ENCODE peak calls at places on chromosomes 6 and 20, in eight cellular contexts. D is cardiac muscle cell; P is CD8-positive, alpha-beta T cell; V is breast epithelium; X is adrenal gland; S is esophagus squamous epithelium; F is HepG2; G is astrocyte. Y is an unnamed sample. For H3K27me3, the result is how much of the 10 kb centered on the place peaks cover.

GRCh38 chr6:167109661-167110060 is 13.2 kb upstream of the CCR6 start:
- DNase-seq in G (no peak), D (no peak), P (no peak), S (no peak), V (no peak), F (no peak), X (no peak), Y (no peak)

GRCh38 chr6:107447663-107448216 is 11.6 kb downstream of the PDSS2 start:
- DNase-seq in X (no peak), P (no peak), G (no peak), F (no peak), S (no peak), D (no peak), V (no peak), Y (no peak)

GRCh38 chr6:157840776-157841175 is 17.7 kb downstream of the SNX9 start:
- DNase-seq in D (no peak), S (no peak), G (peak), F (no peak), X (no peak), P (no peak), V (no peak), Y (no peak)

GRCh38 chr6:31495580-31495979 is 2.4 kb upstream of the MICB start:
- DNase-seq in D (no peak), P (no peak), G (peak), F (no peak), X (no peak), S (no peak), V (no peak), Y (no peak)

GRCh38 chr6:157233686-157234085 is 89.6 kb downstream of the TMEM242 start:
- DNase-seq in S (no peak), P (no peak), F (no peak), D (no peak), X (no peak), V (no peak), G (no peak), Y (no peak)

GRCh38 chr20:31717478-31717946 is 5.2 kb downstream of the BCL2L1 start:
- DNase-seq in X (no peak), G (no peak), D (no peak), F (no peak), V (no peak), P (peak), S (no peak), Y (no peak)

GRCh38 chr6:154766288-154766687 is 33.1 kb downstream of the SCAF8 start:
- DNase-seq in D (no peak), S (no peak), X (no peak), P (no peak), F (no peak), V (no peak), G (no peak), Y (no peak)

GRCh38 chr6:144349690-144350132 is 64.6 kb downstream of the UTRN start:
- DNase-seq in S (no peak), D (no peak), F (peak), X (no peak), V (no peak), G (peak), P (no peak), Y (no peak)

GRCh38 chr20:10369723-10370090 is 64.3 kb downstream of the MKKS start:
- DNase-seq in G (peak), V (no peak), X (no peak), F (no peak), D (no peak), S (no peak), P (no peak), Y (no peak)

GRCh38 chr6:90787411-90787810 is 200.5 kb upstream of the MAP3K7 start:
- DNase-seq in S (no peak), V (no peak), D (no peak), P (no peak), F (no peak), G (no peak), X (no peak), Y (no peak)

GRCh38 chr6:141764388-141764787 is 368.3 kb upstream of the GJE1 start:
- DNase-seq in D (no peak), G (no peak), P (no peak), X (no peak), V (no peak), F (no peak), S (no peak), Y (no peak)

GRCh38 chr20:64077094-64077493 is 2.2 kb downstream of the RGS19 start:
- DNase-seq in G (no peak), V (no peak), X (no peak), P (no peak), D (no peak), S (no peak), F (no peak), Y (peak)

GRCh38 chr6:109892451-109893435 is 85.4 kb upstream of the GPR6 start:
- DNase-seq in D (no peak), S (no peak), G (no peak), V (peak), P (no peak), X (no peak), F (no peak), Y (no peak)

GRCh38 chr6:155530219-155530834 is 74.7 kb upstream of the NOX3 start:
- DNase-seq in S (no peak), F (peak), D (peak), V (no peak), P (no peak), X (peak), G (peak), Y (no peak)

GRCh38 chr6:128807577-128807976 is 75.4 kb upstream of the LAMA2 start:
- DNase-seq in S (no peak), F (peak), D (peak), X (no peak), V (no peak), P (no peak), G (peak), Y (no peak)

GRCh38 chr6:4125500-4125899 is 9.9 kb downstream of the ECI2 start:
- DNase-seq in P (no peak), V (no peak), G (peak), X (no peak), D (no peak), F (no peak), S (no peak), Y (no peak)

GRCh38 chr6:11368760-11369159 is 136.3 kb upstream of the NEDD9 start:
- DNase-seq in P (no peak), X (no peak), V (no peak), D (no peak), G (no peak), S (no peak), F (no peak), Y (no peak)

GRCh38 chr20:36493801-36494114 is 47.6 kb upstream of the MYL9 start:
- DNase-seq in D (no peak), F (no peak), V (peak), G (peak), X (peak), P (no peak), S (no peak), Y (peak)

GRCh38 chr6:16415677-16416076 is 177.3 kb downstream of the GMPR start:
- DNase-seq in D (no peak), P (no peak), F (no peak), G (no peak), S (no peak), X (no peak), V (no peak), Y (no peak)

GRCh38 chr20:5608104-5608447 is 142.1 kb upstream of the SHLD1 start:
- DNase-seq in D (no peak), F (no peak), S (no peak), X (no peak), P (no peak), V (no peak), G (no peak), Y (no peak)

DNA sequence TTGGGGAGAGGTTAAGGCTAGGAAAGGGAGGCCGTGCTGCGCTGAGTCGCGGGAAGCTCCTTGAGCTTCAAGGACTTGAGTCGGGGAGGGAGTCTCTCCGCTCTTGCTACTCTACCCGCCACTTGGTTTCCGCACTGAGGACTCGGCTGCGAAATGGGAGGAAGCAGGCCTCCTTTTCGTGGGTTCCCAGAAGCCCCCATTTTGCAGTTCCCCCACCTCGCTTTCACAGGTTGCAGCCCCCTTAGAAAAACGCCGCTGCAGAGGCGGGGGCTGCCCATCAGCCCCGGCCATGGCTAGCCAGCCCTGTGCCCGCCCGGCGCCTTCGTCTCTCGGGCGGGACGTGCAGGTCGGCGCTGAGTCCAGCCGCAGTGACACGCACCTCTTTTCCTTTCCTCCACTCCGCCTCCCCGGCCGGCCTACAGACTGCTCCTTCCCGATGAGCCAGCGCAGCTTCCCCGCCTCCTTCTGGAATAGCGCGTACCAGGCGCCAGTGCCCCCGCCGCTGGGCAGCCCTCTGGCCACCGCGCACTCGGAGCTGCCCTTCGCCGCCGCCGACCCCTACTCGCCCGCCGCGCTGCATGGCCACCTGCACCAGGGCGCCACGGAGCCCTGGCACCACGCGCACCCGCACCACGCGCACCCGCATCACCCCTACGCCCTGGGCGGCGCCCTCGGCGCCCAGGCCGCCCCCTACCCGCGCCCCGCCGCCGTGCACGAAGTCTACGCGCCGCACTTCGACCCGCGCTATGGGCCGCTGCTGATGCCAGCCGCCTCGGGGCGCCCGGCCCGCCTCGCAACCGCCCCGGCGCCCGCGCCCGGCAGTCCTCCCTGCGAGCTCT is 5.0 kb downstream of the VGLL2 start:
- DNase-seq in V (no peak), S (no peak), P (no peak), D (peak), G (no peak), F (no peak), X (no peak), Y (no peak)
- H3K27me3 ChIP-seq in V (half or more), S (under half), P (under half), D (half or more), G (half or more), F (under half), X (half or more), Y (half or more)

GRCh38 chr6:25054469-25054868 is 118.7 kb upstream of the RIPOR2 start:
- DNase-seq in P (no peak), G (peak), V (no peak), F (no peak), X (no peak), D (no peak), S (no peak), Y (no peak)
- H3K27ac ChIP-seq in P (no peak), G (peak), V (peak), F (no peak), X (no peak), D (no peak), S (no peak), Y (no peak)

GRCh38 chr6:13741358-13741757 is 29.7 kb upstream of the RANBP9 start:
- DNase-seq in V (no peak), P (no peak), D (no peak), X (no peak), G (no peak), F (no peak), S (no peak), Y (no peak)

GRCh38 chr6:13743736-13744127 is 32.1 kb upstream of the RANBP9 start:
- DNase-seq in F (no peak), S (no peak), V (no peak), D (no peak), X (no peak), P (no peak), G (no peak), Y (no peak)

DNA sequence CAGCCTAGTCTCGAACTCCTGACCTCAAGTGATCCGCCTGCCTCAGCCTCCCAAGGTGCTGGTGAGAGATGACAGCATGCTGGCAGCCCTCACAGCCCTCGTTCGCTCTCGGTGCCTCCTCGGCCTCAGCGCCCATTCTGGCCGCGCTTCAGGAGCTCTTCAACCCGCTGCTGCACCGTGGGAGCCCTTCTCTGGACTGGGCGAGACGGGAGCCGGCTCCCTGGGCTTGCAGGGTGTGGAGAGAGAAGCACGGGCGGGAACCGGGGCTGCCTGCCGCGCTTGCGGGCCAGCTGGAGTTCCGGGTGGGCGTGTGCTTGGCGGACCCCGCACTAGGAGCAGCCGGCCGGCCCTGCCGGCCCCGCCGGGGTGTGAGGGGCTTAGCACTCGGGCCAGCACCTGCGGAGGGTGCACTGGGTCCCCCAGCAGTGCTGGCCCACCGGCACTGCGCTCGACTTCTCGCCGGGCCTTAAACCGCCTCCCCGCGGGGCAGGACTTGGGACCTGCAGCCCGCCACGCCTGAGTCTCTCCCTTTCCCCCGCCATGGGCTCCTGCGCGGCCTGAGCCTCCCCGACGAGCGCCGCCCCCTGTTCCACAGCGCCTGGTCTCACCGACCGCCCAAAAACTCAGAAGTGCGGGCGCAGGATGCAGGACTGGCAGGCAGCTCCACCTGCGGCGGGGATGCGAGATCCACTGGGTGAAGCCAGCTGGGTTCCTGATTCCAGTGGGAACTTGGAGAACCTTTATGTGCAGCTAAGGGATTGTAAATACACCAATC is 31.5 kb upstream of the RANBP9 start:
- DNase-seq in P (no peak), V (no peak), S (no peak), F (no peak), D (no peak), X (no peak), G (no peak), Y (no peak)
- H3K4me3 ChIP-seq in P (no peak), V (peak), S (peak), F (no peak), D (no peak), X (no peak), G (no peak), Y (no peak)

GRCh38 chr6:85166106-85166505 is 283.8 kb upstream of the NT5E start:
- DNase-seq in G (no peak), D (no peak), X (no peak), V (no peak), P (no peak), S (no peak), F (no peak), Y (no peak)

GRCh38 chr6:85169189-85169588 is 280.7 kb upstream of the NT5E start:
- DNase-seq in F (no peak), S (no peak), V (no peak), G (no peak), D (no peak), P (no peak), X (no peak), Y (no peak)

GRCh38 chr6:85168146-85168545 is 281.7 kb upstream of the NT5E start:
- DNase-seq in P (no peak), F (no peak), D (no peak), X (no peak), G (no peak), V (no peak), S (no peak), Y (no peak)

DNA sequence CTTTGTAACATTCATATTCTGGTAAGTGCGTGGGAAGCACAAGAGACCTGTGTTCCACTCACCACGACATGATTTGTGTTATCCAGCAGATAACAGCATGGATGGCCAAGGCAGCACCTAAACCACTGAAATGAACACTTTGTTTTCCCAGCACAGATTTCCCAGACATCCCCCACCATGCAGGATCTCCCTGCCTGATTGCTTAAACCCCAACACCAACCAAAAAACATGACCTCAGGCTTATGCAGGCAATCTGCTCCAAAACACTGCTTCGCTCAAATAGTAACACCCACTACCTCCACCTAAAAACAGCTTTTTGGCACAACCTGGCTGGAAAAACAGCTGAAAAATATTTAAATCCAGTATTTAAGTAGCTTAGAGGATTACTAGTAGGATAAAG is 286.3 kb upstream of the NT5E start:
- DNase-seq in D (no peak), F (no peak), S (no peak), P (no peak), G (no peak), V (no peak), X (no peak), Y (no peak)
- H3K27me3 ChIP-seq in D (under half), F (under half), S (under half), P (under half), G (under half), V (under half), X (under half), Y (under half)

GRCh38 chr20:1465470-1466210 is 1.0 kb downstream of the NSFL1C start:
- DNase-seq in G (peak), S (no peak), F (no peak), X (no peak), V (no peak), D (no peak), P (no peak), Y (no peak)
- H3K27ac ChIP-seq in G (peak), S (peak), F (peak), X (peak), V (peak), D (peak), P (peak), Y (peak)

GRCh38 chr6:24909281-24910216 is 26.2 kb downstream of the RIPOR2 start:
- DNase-seq in G (no peak), V (no peak), P (no peak), F (no peak), X (no peak), S (no peak), D (no peak), Y (no peak)

GRCh38 chr6:24910331-24910849 is 25.4 kb downstream of the RIPOR2 start:
- DNase-seq in S (no peak), G (no peak), X (no peak), F (no peak), P (no peak), D (peak), V (no peak), Y (peak)

GRCh38 chr6:24910850-24911712 is 24.7 kb downstream of the RIPOR2 start:
- DNase-seq in F (no peak), V (peak), P (no peak), D (peak), X (peak), S (no peak), G (peak), Y (peak)

GRCh38 chr6:24908555-24908954 is 27.2 kb downstream of the RIPOR2 start:
- DNase-seq in G (no peak), V (no peak), F (no peak), S (no peak), X (no peak), P (no peak), D (no peak), Y (no peak)

GRCh38 chr6:24911983-24912382 is 23.8 kb downstream of the RIPOR2 start:
- DNase-seq in V (no peak), F (no peak), P (no peak), X (no peak), D (no peak), G (no peak), S (no peak), Y (no peak)
- H3K4me3 ChIP-seq in V (peak), F (no peak), P (peak), X (no peak), D (no peak), G (no peak), S (peak), Y (peak)

GRCh38 chr6:27297484-27297856 is 14.6 kb downstream of the POM121L2 start:
- DNase-seq in X (no peak), F (no peak), P (no peak), D (no peak), V (no peak), S (no peak), G (no peak), Y (no peak)

GRCh38 chr6:27294409-27294808 is 17.7 kb downstream of the POM121L2 start:
- DNase-seq in G (no peak), D (no peak), V (no peak), P (no peak), F (no peak), X (no peak), S (no peak), Y (no peak)

GRCh38 chr6:27295301-27296079 is 16.6 kb downstream of the POM121L2 start:
- DNase-seq in S (no peak), P (no peak), V (no peak), G (peak), X (no peak), D (peak), F (peak), Y (no peak)

GRCh38 chr6:27296106-27296783 is 15.8 kb downstream of the POM121L2 start:
- DNase-seq in G (peak), S (no peak), P (no peak), D (peak), X (no peak), V (no peak), F (no peak), Y (no peak)

GRCh38 chr6:27297857-27298730 is 14.0 kb downstream of the POM121L2 start:
- DNase-seq in P (no peak), D (no peak), X (no peak), V (no peak), S (no peak), G (peak), F (peak), Y (no peak)
- H3K27me3 ChIP-seq in P (half or more), D (half or more), X (half or more), V (half or more), S (under half), G (under half), F (under half), Y (half or more)

GRCh38 chr20:43666376-43667328 is at the start of gene MYBL2:
- DNase-seq in P (peak), X (peak), S (peak), D (peak), G (peak), V (no peak), F (peak), Y (peak)
- H3K27ac ChIP-seq in P (no peak), X (no peak), S (no peak), D (no peak), G (no peak), V (no peak), F (no peak), Y (no peak)

GRCh38 chr6:135853986-135854385 is 2.5 kb downstream of the PDE7B start:
- DNase-seq in D (no peak), G (peak), P (no peak), V (no peak), F (no peak), X (no peak), S (no peak), Y (no peak)
- H3K4me3 ChIP-seq in D (no peak), G (no peak), P (no peak), V (no peak), F (no peak), X (peak), S (peak), Y (peak)

DNA sequence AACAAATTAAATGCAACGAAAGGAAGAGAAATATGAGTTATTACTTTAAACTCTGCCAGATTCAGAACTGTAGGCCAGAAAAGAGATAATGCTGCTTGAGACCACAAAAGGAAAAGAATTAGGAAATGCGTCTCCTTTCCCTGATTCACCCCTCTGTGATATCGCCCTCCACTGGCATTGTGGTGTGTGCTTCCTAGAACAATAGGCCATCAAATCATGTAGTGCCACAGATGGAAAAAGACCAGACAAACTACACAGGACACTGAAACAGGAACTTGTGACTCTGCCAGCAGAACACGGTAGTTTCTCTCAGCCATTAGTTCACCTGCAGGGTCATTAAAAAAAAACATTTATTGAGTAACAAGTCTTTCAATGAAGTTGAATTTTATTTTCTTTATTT is 14.8 kb upstream of the LAMA4 start:
- DNase-seq in S (no peak), X (no peak), V (no peak), P (no peak), G (no peak), D (no peak), F (no peak), Y (no peak)
- H3K27me3 ChIP-seq in S (under half), X (under half), V (under half), P (under half), G (under half), D (under half), F (under half), Y (under half)